ENCODE peak calls at places on chromosome 2, in ten cellular contexts. One of them, this sample, is unnamed. For H3K4me1, the result is how much of the 10 kb centered on the place peaks cover.

GRCh38 chr2:98134138-98134537 is 47.2 kb downstream of the VWA3B start:
- DNase-seq in Peyer's patch: peak
- DNase-seq in SJSA1: no peak
- DNase-seq in GM23338: peak
- DNase-seq in colonic mucosa: no peak
- DNase-seq in HCT116: no peak
- DNase-seq in esophagus muscularis mucosa: peak
- DNase-seq in heart right ventricle: peak
- DNase-seq in GM12878: peak
- DNase-seq in effector memory CD4-positive, alpha-beta T cell: no peak
- DNase-seq in this sample: no peak

GRCh38 chr2:27370816-27371620 is 602 bp downstream of the SNX17 start:
- DNase-seq in effector memory CD4-positive, alpha-beta T cell: no peak
- DNase-seq in heart right ventricle: peak
- DNase-seq in esophagus muscularis mucosa: no peak
- DNase-seq in colonic mucosa: peak
- DNase-seq in HCT116: no peak
- DNase-seq in SJSA1: peak
- DNase-seq in GM23338: peak
- DNase-seq in GM12878: peak
- DNase-seq in Peyer's patch: peak
- DNase-seq in this sample: peak

GRCh38 chr2:152165780-152166179 is 9.8 kb downstream of the STAM2 start:
- DNase-seq in Peyer's patch: no peak
- DNase-seq in SJSA1: no peak
- DNase-seq in heart right ventricle: no peak
- DNase-seq in GM23338: no peak
- DNase-seq in esophagus muscularis mucosa: no peak
- DNase-seq in HCT116: no peak
- DNase-seq in GM12878: no peak
- DNase-seq in effector memory CD4-positive, alpha-beta T cell: no peak
- DNase-seq in colonic mucosa: no peak
- DNase-seq in this sample: no peak

GRCh38 chr2:149768320-149768799 is 180.8 kb upstream of the MMADHC start:
- DNase-seq in colonic mucosa: no peak
- DNase-seq in heart right ventricle: no peak
- DNase-seq in HCT116: no peak
- DNase-seq in effector memory CD4-positive, alpha-beta T cell: no peak
- DNase-seq in GM23338: no peak
- DNase-seq in GM12878: no peak
- DNase-seq in Peyer's patch: no peak
- DNase-seq in esophagus muscularis mucosa: no peak
- DNase-seq in SJSA1: peak
- DNase-seq in this sample: no peak

GRCh38 chr2:24853996-24854395 is 60.8 kb downstream of the CENPO start:
- DNase-seq in GM12878: no peak
- DNase-seq in effector memory CD4-positive, alpha-beta T cell: no peak
- DNase-seq in colonic mucosa: no peak
- DNase-seq in esophagus muscularis mucosa: no peak
- DNase-seq in GM23338: no peak
- DNase-seq in Peyer's patch: no peak
- DNase-seq in SJSA1: no peak
- DNase-seq in HCT116: no peak
- DNase-seq in heart right ventricle: no peak
- DNase-seq in this sample: no peak

GRCh38 chr2:234488913-234489451 is 7.9 kb downstream of the ARL4C start:
- DNase-seq in colonic mucosa: no peak
- DNase-seq in heart right ventricle: no peak
- DNase-seq in effector memory CD4-positive, alpha-beta T cell: peak
- DNase-seq in esophagus muscularis mucosa: no peak
- DNase-seq in GM12878: peak
- DNase-seq in GM23338: no peak
- DNase-seq in SJSA1: no peak
- DNase-seq in Peyer's patch: peak
- DNase-seq in HCT116: no peak
- DNase-seq in this sample: peak

GRCh38 chr2:12721571-12722444 is 5.1 kb downstream of the TRIB2 start:
- DNase-seq in effector memory CD4-positive, alpha-beta T cell: no peak
- DNase-seq in Peyer's patch: no peak
- DNase-seq in heart right ventricle: no peak
- DNase-seq in SJSA1: peak
- DNase-seq in esophagus muscularis mucosa: no peak
- DNase-seq in GM23338: no peak
- DNase-seq in GM12878: no peak
- DNase-seq in HCT116: no peak
- DNase-seq in colonic mucosa: no peak
- DNase-seq in this sample: no peak

GRCh38 chr2:21135585-21135984 is 11.8 kb downstream of the TDRD15 start:
- DNase-seq in effector memory CD4-positive, alpha-beta T cell: no peak
- DNase-seq in esophagus muscularis mucosa: no peak
- DNase-seq in colonic mucosa: no peak
- DNase-seq in HCT116: no peak
- DNase-seq in GM23338: no peak
- DNase-seq in SJSA1: no peak
- DNase-seq in Peyer's patch: no peak
- DNase-seq in GM12878: no peak
- DNase-seq in heart right ventricle: no peak
- DNase-seq in this sample: no peak

GRCh38 chr2:45256867-45257641 is 247.8 kb upstream of the SIX2 start:
- DNase-seq in GM12878: no peak
- DNase-seq in Peyer's patch: no peak
- DNase-seq in SJSA1: peak
- DNase-seq in heart right ventricle: no peak
- DNase-seq in HCT116: no peak
- DNase-seq in GM23338: peak
- DNase-seq in colonic mucosa: no peak
- DNase-seq in esophagus muscularis mucosa: peak
- DNase-seq in effector memory CD4-positive, alpha-beta T cell: no peak
- DNase-seq in this sample: no peak

GRCh38 chr2:203758841-203759691 is 52.6 kb downstream of the CD28 start:
- DNase-seq in HCT116: no peak
- DNase-seq in GM12878: no peak
- DNase-seq in esophagus muscularis mucosa: no peak
- DNase-seq in colonic mucosa: no peak
- DNase-seq in Peyer's patch: no peak
- DNase-seq in GM23338: no peak
- DNase-seq in heart right ventricle: no peak
- DNase-seq in effector memory CD4-positive, alpha-beta T cell: no peak
- DNase-seq in SJSA1: peak
- DNase-seq in this sample: no peak

GRCh38 chr2:154130821-154131220 is 259.1 kb downstream of the GALNT13 start:
- DNase-seq in Peyer's patch: no peak
- DNase-seq in effector memory CD4-positive, alpha-beta T cell: no peak
- DNase-seq in heart right ventricle: no peak
- DNase-seq in colonic mucosa: no peak
- DNase-seq in GM12878: no peak
- DNase-seq in GM23338: no peak
- DNase-seq in SJSA1: no peak
- DNase-seq in HCT116: no peak
- DNase-seq in esophagus muscularis mucosa: no peak
- DNase-seq in this sample: no peak
- H3K4me3 ChIP-seq in Peyer's patch: no peak
- H3K4me3 ChIP-seq in effector memory CD4-positive, alpha-beta T cell: no peak
- H3K4me3 ChIP-seq in heart right ventricle: no peak
- H3K4me3 ChIP-seq in colonic mucosa: no peak
- H3K4me3 ChIP-seq in GM12878: no peak
- H3K4me3 ChIP-seq in GM23338: no peak
- H3K4me3 ChIP-seq in SJSA1: no peak
- H3K4me3 ChIP-seq in HCT116: no peak
- H3K4me3 ChIP-seq in esophagus muscularis mucosa: no peak
- H3K4me3 ChIP-seq in this sample: no peak

GRCh38 chr2:105391763-105392662 is 6.8 kb downstream of the FHL2 start:
- DNase-seq in SJSA1: no peak
- DNase-seq in heart right ventricle: no peak
- DNase-seq in GM23338: no peak
- DNase-seq in HCT116: no peak
- DNase-seq in esophagus muscularis mucosa: no peak
- DNase-seq in colonic mucosa: no peak
- DNase-seq in GM12878: no peak
- DNase-seq in Peyer's patch: no peak
- DNase-seq in effector memory CD4-positive, alpha-beta T cell: no peak
- DNase-seq in this sample: no peak

GRCh38 chr2:105387225-105387624 is 11.6 kb downstream of the FHL2 start:
- DNase-seq in Peyer's patch: no peak
- DNase-seq in esophagus muscularis mucosa: no peak
- DNase-seq in GM23338: no peak
- DNase-seq in SJSA1: no peak
- DNase-seq in HCT116: no peak
- DNase-seq in GM12878: no peak
- DNase-seq in colonic mucosa: no peak
- DNase-seq in heart right ventricle: no peak
- DNase-seq in effector memory CD4-positive, alpha-beta T cell: no peak
- DNase-seq in this sample: peak

GRCh38 chr2:105391058-105391627 is 7.7 kb downstream of the FHL2 start:
- DNase-seq in Peyer's patch: no peak
- DNase-seq in SJSA1: peak
- DNase-seq in GM23338: no peak
- DNase-seq in HCT116: no peak
- DNase-seq in esophagus muscularis mucosa: no peak
- DNase-seq in colonic mucosa: no peak
- DNase-seq in GM12878: no peak
- DNase-seq in heart right ventricle: no peak
- DNase-seq in effector memory CD4-positive, alpha-beta T cell: no peak
- DNase-seq in this sample: no peak

GRCh38 chr2:105390454-105390853 is 8.4 kb downstream of the FHL2 start:
- DNase-seq in SJSA1: no peak
- DNase-seq in colonic mucosa: no peak
- DNase-seq in HCT116: no peak
- DNase-seq in GM12878: no peak
- DNase-seq in GM23338: no peak
- DNase-seq in effector memory CD4-positive, alpha-beta T cell: no peak
- DNase-seq in heart right ventricle: no peak
- DNase-seq in esophagus muscularis mucosa: no peak
- DNase-seq in Peyer's patch: no peak
- DNase-seq in this sample: no peak

GRCh38 chr2:105388971-105389381 is 9.9 kb downstream of the FHL2 start:
- DNase-seq in heart right ventricle: no peak
- DNase-seq in HCT116: no peak
- DNase-seq in SJSA1: peak
- DNase-seq in colonic mucosa: no peak
- DNase-seq in esophagus muscularis mucosa: no peak
- DNase-seq in GM12878: no peak
- DNase-seq in GM23338: no peak
- DNase-seq in Peyer's patch: no peak
- DNase-seq in effector memory CD4-positive, alpha-beta T cell: no peak
- DNase-seq in this sample: no peak
- H3K4me1 ChIP-seq in heart right ventricle: half or more
- H3K4me1 ChIP-seq in HCT116: under half
- H3K4me1 ChIP-seq in SJSA1: half or more
- H3K4me1 ChIP-seq in colonic mucosa: under half
- H3K4me1 ChIP-seq in esophagus muscularis mucosa: half or more
- H3K4me1 ChIP-seq in GM12878: under half
- H3K4me1 ChIP-seq in GM23338: under half
- H3K4me1 ChIP-seq in Peyer's patch: under half
- H3K4me1 ChIP-seq in effector memory CD4-positive, alpha-beta T cell: under half
- H3K4me1 ChIP-seq in this sample: under half

GRCh38 chr2:113212245-113213060 is 38.7 kb downstream of the PSD4 start:
- DNase-seq in effector memory CD4-positive, alpha-beta T cell: no peak
- DNase-seq in GM23338: no peak
- DNase-seq in colonic mucosa: no peak
- DNase-seq in Peyer's patch: no peak
- DNase-seq in heart right ventricle: no peak
- DNase-seq in GM12878: no peak
- DNase-seq in HCT116: no peak
- DNase-seq in SJSA1: no peak
- DNase-seq in esophagus muscularis mucosa: no peak
- DNase-seq in this sample: no peak
- H3K27ac ChIP-seq in effector memory CD4-positive, alpha-beta T cell: no peak
- H3K27ac ChIP-seq in GM23338: no peak
- H3K27ac ChIP-seq in colonic mucosa: peak
- H3K27ac ChIP-seq in Peyer's patch: peak
- H3K27ac ChIP-seq in heart right ventricle: peak
- H3K27ac ChIP-seq in GM12878: no peak
- H3K27ac ChIP-seq in HCT116: peak
- H3K27ac ChIP-seq in SJSA1: peak
- H3K27ac ChIP-seq in esophagus muscularis mucosa: peak
- H3K27ac ChIP-seq in this sample: peak

GRCh38 chr2:171595456-171595855 is 73.2 kb downstream of the CYBRD1 start:
- DNase-seq in GM12878: no peak
- DNase-seq in Peyer's patch: no peak
- DNase-seq in GM23338: no peak
- DNase-seq in heart right ventricle: no peak
- DNase-seq in esophagus muscularis mucosa: peak
- DNase-seq in SJSA1: no peak
- DNase-seq in HCT116: no peak
- DNase-seq in effector memory CD4-positive, alpha-beta T cell: no peak
- DNase-seq in colonic mucosa: no peak
- DNase-seq in this sample: no peak

GRCh38 chr2:171600126-171600525 is 77.9 kb downstream of the CYBRD1 start:
- DNase-seq in effector memory CD4-positive, alpha-beta T cell: no peak
- DNase-seq in SJSA1: no peak
- DNase-seq in esophagus muscularis mucosa: no peak
- DNase-seq in GM12878: no peak
- DNase-seq in Peyer's patch: no peak
- DNase-seq in colonic mucosa: no peak
- DNase-seq in HCT116: no peak
- DNase-seq in heart right ventricle: no peak
- DNase-seq in GM23338: no peak
- DNase-seq in this sample: no peak

GRCh38 chr2:171595896-171596295 is 73.6 kb downstream of the CYBRD1 start:
- DNase-seq in GM23338: no peak
- DNase-seq in HCT116: no peak
- DNase-seq in Peyer's patch: no peak
- DNase-seq in SJSA1: peak
- DNase-seq in heart right ventricle: no peak
- DNase-seq in effector memory CD4-positive, alpha-beta T cell: no peak
- DNase-seq in GM12878: no peak
- DNase-seq in colonic mucosa: no peak
- DNase-seq in esophagus muscularis mucosa: peak
- DNase-seq in this sample: no peak

GRCh38 chr2:171602352-171602751 is 80.1 kb downstream of the CYBRD1 start:
- DNase-seq in SJSA1: no peak
- DNase-seq in colonic mucosa: no peak
- DNase-seq in GM12878: no peak
- DNase-seq in effector memory CD4-positive, alpha-beta T cell: no peak
- DNase-seq in esophagus muscularis mucosa: peak
- DNase-seq in GM23338: no peak
- DNase-seq in HCT116: no peak
- DNase-seq in heart right ventricle: no peak
- DNase-seq in Peyer's patch: no peak
- DNase-seq in this sample: no peak

DNA sequence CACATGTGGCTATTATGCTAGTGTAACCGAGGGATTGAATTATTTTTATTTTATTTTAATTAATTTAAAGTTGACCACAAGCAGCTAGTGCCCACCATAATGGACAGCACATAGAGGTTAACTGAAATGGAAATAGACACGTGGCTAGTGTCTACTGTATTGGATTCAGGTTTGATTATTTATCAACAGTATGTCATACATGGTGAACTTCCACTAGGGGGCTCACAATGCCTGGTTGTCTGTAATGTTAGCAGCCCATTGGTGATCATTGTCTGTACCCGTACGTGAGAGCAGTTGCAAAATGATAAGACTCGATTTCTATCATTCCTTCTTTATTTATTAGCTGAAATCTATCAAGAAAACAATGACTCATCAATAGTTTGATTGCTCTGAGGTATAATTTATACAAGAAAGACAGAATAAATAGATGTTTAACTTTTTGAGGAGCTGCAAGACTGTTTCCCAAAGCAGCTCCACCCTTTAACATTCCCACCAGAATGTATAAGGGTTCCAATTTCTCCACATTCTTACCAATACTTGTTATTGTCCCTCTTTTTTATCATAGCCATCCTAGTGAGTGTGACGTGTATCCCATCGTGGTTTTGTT is 76.5 kb downstream of the CYBRD1 start:
- DNase-seq in heart right ventricle: peak
- DNase-seq in GM12878: peak
- DNase-seq in colonic mucosa: peak
- DNase-seq in esophagus muscularis mucosa: peak
- DNase-seq in Peyer's patch: peak
- DNase-seq in HCT116: peak
- DNase-seq in SJSA1: peak
- DNase-seq in effector memory CD4-positive, alpha-beta T cell: no peak
- DNase-seq in GM23338: peak
- DNase-seq in this sample: peak
- H3K4me3 ChIP-seq in heart right ventricle: no peak
- H3K4me3 ChIP-seq in GM12878: no peak
- H3K4me3 ChIP-seq in colonic mucosa: no peak
- H3K4me3 ChIP-seq in esophagus muscularis mucosa: no peak
- H3K4me3 ChIP-seq in Peyer's patch: no peak
- H3K4me3 ChIP-seq in HCT116: no peak
- H3K4me3 ChIP-seq in SJSA1: no peak
- H3K4me3 ChIP-seq in effector memory CD4-positive, alpha-beta T cell: no peak
- H3K4me3 ChIP-seq in GM23338: no peak
- H3K4me3 ChIP-seq in this sample: no peak

This sample was measured in small intestine.